ENCODE peak calls at places on chromosomes 2 and 18, in nine cellular contexts. One of them, this sample, is unnamed.

GRCh38 chr2:44456946-44457345 is 95.2 kb downstream of the CAMKMT start:
- DNase-seq in HFF-Myc: no peak
- DNase-seq in NCI-H524 treated with DMSO at 0.1 percent for 48 hours: no peak
- DNase-seq in neuronal stem cell: no peak
- DNase-seq in Peyer's patch: no peak
- DNase-seq in mesendoderm: no peak
- DNase-seq in OCI-LY7: no peak
- DNase-seq in anterior cingulate cortex: no peak
- DNase-seq in NCI-H345: no peak
- DNase-seq in this sample: no peak

GRCh38 chr2:126971481-126972271 is 73.0 kb downstream of the TEX51 start:
- DNase-seq in OCI-LY7: peak
- DNase-seq in NCI-H524 treated with DMSO at 0.1 percent for 48 hours: peak
- DNase-seq in neuronal stem cell: peak
- DNase-seq in anterior cingulate cortex: peak
- DNase-seq in NCI-H345: peak
- DNase-seq in mesendoderm: peak
- DNase-seq in Peyer's patch: peak
- DNase-seq in HFF-Myc: no peak
- DNase-seq in this sample: peak

GRCh38 chr18:80197490-80197889 is 49.8 kb downstream of the PARD6G start:
- DNase-seq in anterior cingulate cortex: no peak
- DNase-seq in neuronal stem cell: no peak
- DNase-seq in Peyer's patch: no peak
- DNase-seq in mesendoderm: peak
- DNase-seq in OCI-LY7: no peak
- DNase-seq in NCI-H524 treated with DMSO at 0.1 percent for 48 hours: no peak
- DNase-seq in HFF-Myc: no peak
- DNase-seq in NCI-H345: no peak
- DNase-seq in this sample: no peak

GRCh38 chr18:11887305-11888262 is 20.5 kb downstream of the MPPE1 start:
- DNase-seq in mesendoderm: no peak
- DNase-seq in neuronal stem cell: no peak
- DNase-seq in NCI-H345: no peak
- DNase-seq in OCI-LY7: no peak
- DNase-seq in anterior cingulate cortex: no peak
- DNase-seq in HFF-Myc: no peak
- DNase-seq in NCI-H524 treated with DMSO at 0.1 percent for 48 hours: no peak
- DNase-seq in Peyer's patch: peak
- DNase-seq in this sample: no peak

GRCh38 chr2:73053316-73054114 is 18.0 kb downstream of the SFXN5 start:
- DNase-seq in HFF-Myc: no peak
- DNase-seq in anterior cingulate cortex: no peak
- DNase-seq in NCI-H345: no peak
- DNase-seq in OCI-LY7: no peak
- DNase-seq in neuronal stem cell: no peak
- DNase-seq in Peyer's patch: peak
- DNase-seq in NCI-H524 treated with DMSO at 0.1 percent for 48 hours: no peak
- DNase-seq in mesendoderm: no peak
- DNase-seq in this sample: no peak

GRCh38 chr18:2848145-2848878 is 1.5 kb downstream of the EMILIN2 start:
- DNase-seq in Peyer's patch: no peak
- DNase-seq in neuronal stem cell: peak
- DNase-seq in mesendoderm: no peak
- DNase-seq in OCI-LY7: no peak
- DNase-seq in HFF-Myc: no peak
- DNase-seq in NCI-H524 treated with DMSO at 0.1 percent for 48 hours: no peak
- DNase-seq in anterior cingulate cortex: no peak
- DNase-seq in NCI-H345: no peak
- DNase-seq in this sample: no peak

GRCh38 chr2:227626580-227627151 is 9.4 kb downstream of the SCYGR4 start:
- DNase-seq in neuronal stem cell: no peak
- DNase-seq in NCI-H524 treated with DMSO at 0.1 percent for 48 hours: no peak
- DNase-seq in Peyer's patch: no peak
- DNase-seq in mesendoderm: no peak
- DNase-seq in NCI-H345: no peak
- DNase-seq in HFF-Myc: no peak
- DNase-seq in OCI-LY7: no peak
- DNase-seq in anterior cingulate cortex: no peak
- DNase-seq in this sample: no peak

GRCh38 chr2:219576505-219577388 is 4.6 kb downstream of the INHA start:
- DNase-seq in OCI-LY7: no peak
- DNase-seq in neuronal stem cell: no peak
- DNase-seq in anterior cingulate cortex: no peak
- DNase-seq in HFF-Myc: no peak
- DNase-seq in NCI-H345: peak
- DNase-seq in NCI-H524 treated with DMSO at 0.1 percent for 48 hours: no peak
- DNase-seq in Peyer's patch: no peak
- DNase-seq in mesendoderm: peak
- DNase-seq in this sample: no peak

GRCh38 chr18:2908946-2909335 is 62.1 kb downstream of the EMILIN2 start:
- DNase-seq in NCI-H524 treated with DMSO at 0.1 percent for 48 hours: no peak
- DNase-seq in HFF-Myc: no peak
- DNase-seq in mesendoderm: no peak
- DNase-seq in NCI-H345: no peak
- DNase-seq in OCI-LY7: no peak
- DNase-seq in anterior cingulate cortex: no peak
- DNase-seq in neuronal stem cell: no peak
- DNase-seq in Peyer's patch: peak
- DNase-seq in this sample: no peak

GRCh38 chr2:219636941-219637841 is 9.8 kb downstream of the SLC4A3 start:
- DNase-seq in neuronal stem cell: no peak
- DNase-seq in anterior cingulate cortex: no peak
- DNase-seq in OCI-LY7: no peak
- DNase-seq in NCI-H345: no peak
- DNase-seq in HFF-Myc: no peak
- DNase-seq in Peyer's patch: no peak
- DNase-seq in NCI-H524 treated with DMSO at 0.1 percent for 48 hours: no peak
- DNase-seq in mesendoderm: no peak
- DNase-seq in this sample: no peak

GRCh38 chr2:156399224-156399949 is 36.8 kb upstream of the GPD2 start:
- DNase-seq in NCI-H345: peak
- DNase-seq in HFF-Myc: no peak
- DNase-seq in Peyer's patch: no peak
- DNase-seq in neuronal stem cell: no peak
- DNase-seq in OCI-LY7: no peak
- DNase-seq in NCI-H524 treated with DMSO at 0.1 percent for 48 hours: no peak
- DNase-seq in anterior cingulate cortex: no peak
- DNase-seq in mesendoderm: peak
- DNase-seq in this sample: no peak

GRCh38 chr2:167182403-167182802 is 294.1 kb downstream of the XIRP2 start:
- DNase-seq in neuronal stem cell: no peak
- DNase-seq in OCI-LY7: no peak
- DNase-seq in HFF-Myc: no peak
- DNase-seq in anterior cingulate cortex: no peak
- DNase-seq in NCI-H345: no peak
- DNase-seq in mesendoderm: no peak
- DNase-seq in Peyer's patch: no peak
- DNase-seq in NCI-H524 treated with DMSO at 0.1 percent for 48 hours: no peak
- DNase-seq in this sample: no peak

GRCh38 chr18:32310119-32310518 is 120.3 kb downstream of the MEP1B start:
- DNase-seq in Peyer's patch: no peak
- DNase-seq in HFF-Myc: no peak
- DNase-seq in OCI-LY7: no peak
- DNase-seq in NCI-H345: no peak
- DNase-seq in neuronal stem cell: no peak
- DNase-seq in mesendoderm: peak
- DNase-seq in anterior cingulate cortex: no peak
- DNase-seq in NCI-H524 treated with DMSO at 0.1 percent for 48 hours: no peak
- DNase-seq in this sample: no peak

GRCh38 chr2:59899692-59900091 is 653.8 kb downstream of the BCL11A start:
- DNase-seq in OCI-LY7: no peak
- DNase-seq in HFF-Myc: no peak
- DNase-seq in NCI-H345: no peak
- DNase-seq in Peyer's patch: no peak
- DNase-seq in neuronal stem cell: no peak
- DNase-seq in NCI-H524 treated with DMSO at 0.1 percent for 48 hours: no peak
- DNase-seq in mesendoderm: no peak
- DNase-seq in anterior cingulate cortex: no peak
- DNase-seq in this sample: no peak

GRCh38 chr2:234823877-234824376 is 127.9 kb upstream of the SH3BP4 start:
- DNase-seq in NCI-H345: no peak
- DNase-seq in NCI-H524 treated with DMSO at 0.1 percent for 48 hours: no peak
- DNase-seq in mesendoderm: no peak
- DNase-seq in OCI-LY7: no peak
- DNase-seq in neuronal stem cell: peak
- DNase-seq in HFF-Myc: peak
- DNase-seq in Peyer's patch: no peak
- DNase-seq in anterior cingulate cortex: no peak
- DNase-seq in this sample: peak

GRCh38 chr2:60152226-60152833 is 401.1 kb downstream of the BCL11A start:
- DNase-seq in Peyer's patch: no peak
- DNase-seq in HFF-Myc: peak
- DNase-seq in NCI-H345: no peak
- DNase-seq in OCI-LY7: peak
- DNase-seq in neuronal stem cell: no peak
- DNase-seq in mesendoderm: peak
- DNase-seq in anterior cingulate cortex: no peak
- DNase-seq in NCI-H524 treated with DMSO at 0.1 percent for 48 hours: no peak
- DNase-seq in this sample: peak

GRCh38 chr18:70416496-70416895 is 127.7 kb downstream of the SOCS6 start:
- DNase-seq in Peyer's patch: no peak
- DNase-seq in NCI-H524 treated with DMSO at 0.1 percent for 48 hours: no peak
- DNase-seq in neuronal stem cell: no peak
- DNase-seq in OCI-LY7: no peak
- DNase-seq in anterior cingulate cortex: no peak
- DNase-seq in mesendoderm: no peak
- DNase-seq in HFF-Myc: no peak
- DNase-seq in NCI-H345: no peak
- DNase-seq in this sample: no peak